ENCODE peak calls at places on chromosome 18, in ten cellular contexts. Q, H, U, P, Z, D, F, N, S and I are unnamed samples.

GRCh38 chr18:53261241-53261640 is 921.2 kb downstream of the DCC start:
- DNase-seq in Q (no peak), H (no peak), U (no peak), P (no peak), Z (no peak), D (no peak), F (no peak), N (no peak), S (no peak), I (no peak)

GRCh38 chr18:22314406-22314805 is 103.3 kb downstream of the CTAGE1 start:
- DNase-seq in Q (no peak), H (no peak), U (no peak), P (no peak), Z (peak), D (no peak), F (no peak), N (no peak), S (no peak), I (no peak)

GRCh38 chr18:45590060-45590537 is 25.2 kb upstream of the SLC14A2 start:
- DNase-seq in Q (no peak), H (peak), U (no peak), P (no peak), Z (no peak), D (no peak), F (no peak), N (no peak), S (no peak), I (no peak)

GRCh38 chr18:74242451-74243096 is 49.2 kb downstream of the CYB5A start:
- DNase-seq in Q (no peak), H (no peak), U (peak), P (no peak), Z (no peak), D (no peak), F (no peak), N (peak), S (no peak), I (no peak)

GRCh38 chr18:74996055-74996454 is 212.9 kb downstream of the PTGR3 start:
- DNase-seq in Q (no peak), H (no peak), U (no peak), P (no peak), Z (no peak), D (no peak), F (no peak), N (no peak), S (no peak), I (no peak)

GRCh38 chr18:74519320-74520095 is 14.8 kb upstream of the CNDP1 start:
- DNase-seq in Q (no peak), H (no peak), U (no peak), P (peak), Z (no peak), D (no peak), F (no peak), N (no peak), S (peak), I (no peak)

GRCh38 chr18:52394602-52395001 is 54.6 kb downstream of the DCC start:
- DNase-seq in Q (no peak), H (no peak), U (no peak), P (no peak), Z (no peak), D (no peak), F (no peak), N (no peak), S (no peak), I (no peak)

GRCh38 chr18:40583671-40584070 is 1371.4 kb upstream of the PIK3C3 start:
- DNase-seq in Q (no peak), H (no peak), U (no peak), P (no peak), Z (no peak), D (no peak), F (no peak), N (no peak), S (no peak), I (no peak)

GRCh38 chr18:8287184-8287885 is 321.9 kb upstream of the RAB12 start:
- DNase-seq in Q (no peak), H (no peak), U (no peak), P (no peak), Z (no peak), D (no peak), F (no peak), N (no peak), S (no peak), I (no peak)

GRCh38 chr18:28175047-28175929 is 1.6 kb downstream of the CDH2 start:
- DNase-seq in Q (peak), H (no peak), U (peak), P (peak), Z (no peak), D (no peak), F (peak), N (no peak), S (peak), I (no peak)

GRCh38 chr18:55275042-55275897 is 312.7 kb downstream of the TCF4 start:
- DNase-seq in Q (peak), H (peak), U (no peak), P (no peak), Z (no peak), D (no peak), F (no peak), N (no peak), S (no peak), I (peak)

GRCh38 chr18:46411862-46412690 is 244.9 kb downstream of the LOXHD1 start:
- DNase-seq in Q (no peak), H (no peak), U (no peak), P (peak), Z (peak), D (no peak), F (peak), N (no peak), S (no peak), I (no peak)

GRCh38 chr18:37265382-37265781 is 300.2 kb downstream of the CELF4 start:
- DNase-seq in Q (no peak), H (no peak), U (no peak), P (no peak), Z (no peak), D (no peak), F (no peak), N (no peak), S (no peak), I (no peak)

GRCh38 chr18:74457043-74457742 is at the start of gene DIPK1C:
- DNase-seq in Q (peak), H (no peak), U (no peak), P (no peak), Z (no peak), D (no peak), F (no peak), N (no peak), S (no peak), I (no peak)

GRCh38 chr18:33833847-33834246 is 255.8 kb downstream of the ASXL3 start:
- DNase-seq in Q (no peak), H (no peak), U (no peak), P (no peak), Z (no peak), D (no peak), F (no peak), N (no peak), S (no peak), I (no peak)

GRCh38 chr18:33831424-33831823 is 253.4 kb downstream of the ASXL3 start:
- DNase-seq in Q (no peak), H (no peak), U (no peak), P (no peak), Z (no peak), D (no peak), F (no peak), N (no peak), S (no peak), I (no peak)

GRCh38 chr18:33826151-33826550 is 248.1 kb downstream of the ASXL3 start:
- DNase-seq in Q (no peak), H (no peak), U (no peak), P (no peak), Z (no peak), D (no peak), F (no peak), N (no peak), S (no peak), I (no peak)

GRCh38 chr18:33830210-33830609 is 252.2 kb downstream of the ASXL3 start:
- DNase-seq in Q (no peak), H (no peak), U (no peak), P (no peak), Z (no peak), D (no peak), F (no peak), N (no peak), S (no peak), I (no peak)

GRCh38 chr18:33828949-33829348 is 250.9 kb downstream of the ASXL3 start:
- DNase-seq in Q (no peak), H (no peak), U (no peak), P (no peak), Z (no peak), D (no peak), F (no peak), N (no peak), S (no peak), I (no peak)
- TF ChIP-seq EP300 in Q (no peak), H (no peak), U (no peak), P (no peak), Z (no peak), D (no peak), F (no peak), N (no peak), S (no peak), I (no peak)

DNA sequence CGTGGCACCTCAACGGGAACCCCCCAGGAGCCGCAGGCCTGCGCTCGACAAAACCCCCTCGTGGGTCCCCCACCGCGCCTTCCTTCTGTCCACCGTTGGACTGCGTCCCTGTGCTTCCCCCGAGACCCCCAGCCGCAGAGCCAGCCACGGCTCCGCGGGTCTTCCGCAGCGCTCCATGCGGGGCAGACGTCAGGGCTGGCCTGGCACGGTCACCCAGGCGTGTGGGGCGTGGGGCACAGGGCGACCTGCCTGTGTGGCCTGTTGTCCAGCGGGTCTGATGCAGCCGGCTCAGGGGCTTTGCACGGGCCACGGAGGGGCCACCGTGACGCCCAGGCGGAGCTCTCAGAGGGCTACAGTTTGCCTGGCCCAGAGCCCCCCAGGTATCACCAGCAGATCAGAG is 11.0 kb downstream of the NFATC1 start:
- DNase-seq in Q (no peak), H (no peak), U (no peak), P (no peak), Z (no peak), D (no peak), F (no peak), N (no peak), S (no peak), I (peak)
- H3K4me3 ChIP-seq in Q (no peak), H (no peak), U (no peak), P (no peak), Z (no peak), D (no peak), F (no peak), N (no peak), S (no peak), I (no peak)

GRCh38 chr18:70641156-70641775 is 352.4 kb downstream of the SOCS6 start:
- DNase-seq in Q (no peak), H (no peak), U (no peak), P (no peak), Z (no peak), D (no peak), F (no peak), N (no peak), S (no peak), I (no peak)
- TF ChIP-seq EP300 in Q (no peak), H (no peak), U (no peak), P (no peak), Z (no peak), D (no peak), F (no peak), N (no peak), S (no peak), I (no peak)

GRCh38 chr18:59909289-59910036 is 9.7 kb downstream of the PMAIP1 start:
- DNase-seq in Q (no peak), H (no peak), U (no peak), P (no peak), Z (no peak), D (no peak), F (no peak), N (no peak), S (no peak), I (no peak)
- H3K4me3 ChIP-seq in Q (no peak), H (no peak), U (no peak), P (no peak), Z (no peak), D (no peak), F (no peak), N (no peak), S (no peak), I (no peak)

DNA sequence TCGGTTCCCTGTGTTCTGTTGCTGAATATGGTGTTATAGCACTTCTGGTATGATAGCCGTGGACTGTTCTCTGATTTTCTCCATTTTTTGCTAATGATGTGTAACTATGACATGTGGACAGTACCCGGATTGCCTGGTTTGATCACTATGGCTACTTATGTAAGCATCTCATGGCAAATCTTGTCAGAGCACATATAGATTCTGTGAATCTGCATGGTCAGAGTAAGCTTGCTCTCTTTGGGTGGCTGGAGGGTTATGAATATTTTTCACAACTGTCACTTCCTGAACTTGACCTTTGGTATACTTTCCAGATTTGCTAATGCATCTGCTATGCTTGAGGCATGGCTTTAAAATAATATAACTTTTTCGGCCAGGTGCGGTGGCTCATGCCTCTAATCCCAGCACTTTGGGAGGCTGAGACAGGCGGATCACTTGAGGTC is 36.8 kb upstream of the ATP8B1 start:
- DNase-seq in Q (peak), H (no peak), U (no peak), P (no peak), Z (no peak), D (no peak), F (no peak), N (no peak), S (no peak), I (no peak)
- TF ChIP-seq EP300 in Q (no peak), H (no peak), U (no peak), P (no peak), Z (no peak), D (no peak), F (no peak), N (no peak), S (no peak), I (no peak)

DNA sequence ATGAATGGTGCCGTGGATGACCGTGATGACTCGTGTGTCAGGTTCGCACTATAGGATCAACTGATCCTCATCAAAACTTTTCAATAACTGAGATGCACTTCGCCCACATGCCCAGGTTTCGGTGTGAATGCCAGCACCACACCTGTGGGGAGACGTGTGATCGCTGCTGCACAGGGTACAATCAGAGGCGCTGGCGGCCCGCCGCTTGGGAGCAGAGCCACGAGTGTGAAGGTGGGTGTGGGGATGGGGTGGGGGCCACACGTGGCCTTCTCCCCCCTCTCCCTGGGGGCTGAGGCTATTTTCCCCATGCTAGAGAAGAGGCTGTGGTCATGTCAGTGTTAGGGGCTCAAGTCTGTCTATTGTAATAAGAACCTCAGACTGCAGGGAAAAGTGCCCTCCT is 69.0 kb downstream of the LAMA3 start:
- DNase-seq in Q (no peak), H (no peak), U (no peak), P (no peak), Z (no peak), D (no peak), F (no peak), N (no peak), S (no peak), I (no peak)
- H3K4me3 ChIP-seq in Q (no peak), H (no peak), U (no peak), P (no peak), Z (no peak), D (no peak), F (no peak), N (no peak), S (no peak), I (no peak)

GRCh38 chr18:78709271-78709809 is 270.3 kb upstream of the SALL3 start:
- DNase-seq in Q (no peak), H (no peak), U (no peak), P (peak), Z (no peak), D (no peak), F (no peak), N (no peak), S (no peak), I (no peak)
- TF ChIP-seq EP300 in Q (no peak), H (no peak), U (no peak), P (no peak), Z (no peak), D (no peak), F (no peak), N (no peak), S (no peak), I (no peak)

GRCh38 chr18:35083174-35083712 is 42.0 kb downstream of the MAPRE2 start:
- DNase-seq in Q (no peak), H (no peak), U (no peak), P (no peak), Z (no peak), D (no peak), F (no peak), N (no peak), S (no peak), I (no peak)
- H3K4me3 ChIP-seq in Q (no peak), H (no peak), U (no peak), P (no peak), Z (no peak), D (no peak), F (no peak), N (no peak), S (no peak), I (no peak)

DNA sequence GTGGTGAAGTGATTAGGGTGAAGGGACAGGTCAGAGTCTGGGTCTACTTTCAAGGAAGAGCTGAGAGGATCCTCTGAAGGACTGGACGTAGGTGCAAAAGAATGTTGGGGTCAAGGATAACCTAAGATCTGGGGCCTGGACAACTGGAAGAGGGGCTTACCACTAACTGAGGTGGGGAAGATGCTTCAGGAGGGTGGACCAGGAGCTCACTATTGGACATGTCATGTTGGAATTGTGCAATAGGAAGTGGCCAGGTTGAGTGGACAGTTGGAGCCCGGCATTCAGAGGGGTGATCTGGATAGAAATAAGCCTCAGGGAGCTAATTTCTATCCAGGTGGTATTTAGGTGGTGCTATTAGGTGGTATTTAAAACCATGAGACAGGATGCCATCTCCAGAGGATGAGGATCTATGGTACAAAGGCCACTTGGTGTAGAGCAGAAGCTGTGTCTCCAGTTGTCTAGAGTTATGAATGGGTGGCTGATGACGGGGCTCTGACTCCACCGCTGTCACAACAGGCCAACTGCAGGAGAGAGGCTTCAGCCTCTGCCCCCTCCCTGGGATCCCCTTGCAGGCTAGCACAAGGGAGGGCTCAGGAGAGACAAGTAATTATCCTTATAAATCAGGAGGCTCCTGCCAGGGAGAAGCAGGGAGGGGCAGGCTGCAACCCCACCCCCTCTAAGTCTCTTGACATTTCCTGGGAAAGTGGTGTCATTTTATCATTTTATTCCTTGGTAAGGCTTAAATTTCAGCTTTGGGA is 158.0 kb downstream of the SMAD7 start:
- DNase-seq in Q (no peak), H (no peak), U (no peak), P (peak), Z (no peak), D (no peak), F (no peak), N (no peak), S (no peak), I (peak)
- TF ChIP-seq EP300 in Q (no peak), H (no peak), U (no peak), P (no peak), Z (no peak), D (no peak), F (no peak), N (no peak), S (no peak), I (no peak)

GRCh38 chr18:76488190-76488589 is 6.9 kb downstream of the ZNF516 start:
- DNase-seq in Q (no peak), H (no peak), U (no peak), P (no peak), Z (no peak), D (no peak), F (no peak), N (no peak), S (no peak), I (no peak)
- H3K4me3 ChIP-seq in Q (no peak), H (peak), U (no peak), P (no peak), Z (peak), D (no peak), F (no peak), N (no peak), S (no peak), I (no peak)